ENCODE peak calls at places on chromosomes 7 and 10, in nine cellular contexts. K is HCEC 1CT; F is stimulated activated CD4-positive, alpha-beta T cell treated with anti-CD3 and anti-CD28 coated beads, Interleukin-12 subunit alpha, Interleukin-12 subunit beta, amount 100 ng/mL, for 48 hours; M is posterior cingulate gyrus; Z is NCI-H345; C is chondrocyte; Y is AG10803; T is GM10248; X is mesothelial cell of epicardium. B is an unnamed sample.

GRCh38 chr10:122120008-122120744 is 131.2 kb downstream of the TACC2 start:
- DNase-seq in Z (no peak), M (no peak), T (no peak), C (no peak), K (no peak), F (no peak), Y (no peak), X (no peak), B (peak; percentile 32)

GRCh38 chr7:16786257-16786656 is 18.5 kb downstream of the AGR2 start:
- DNase-seq in K (no peak), X (no peak), M (no peak), C (no peak), F (no peak), Y (no peak), Z (no peak), T (no peak), B (no peak)

GRCh38 chr7:44608916-44609648 is 2.7 kb downstream of the OGDH start:
- DNase-seq in Z (no peak), C (no peak), K (peak; percentile 11), M (no peak), T (no peak), X (no peak), F (no peak), Y (peak; percentile 91), B (no peak)

GRCh38 chr7:48637382-48637781 is 287.0 kb upstream of the CDC14C start:
- DNase-seq in Y (no peak), F (no peak), X (no peak), C (no peak), T (no peak), K (peak; percentile 22), Z (peak; percentile 87), M (no peak), B (no peak)

GRCh38 chr7:79180533-79180932 is 272.9 kb downstream of the MAGI2 start:
- DNase-seq in X (no peak), C (no peak), K (no peak), M (no peak), Y (no peak), Z (no peak), T (no peak), F (no peak), B (no peak)

GRCh38 chr7:40843338-40844026 is 708.7 kb downstream of the SUGCT start:
- DNase-seq in Z (no peak), F (no peak), X (no peak), Y (peak; percentile 34), K (no peak), C (no peak), T (no peak), M (no peak), B (no peak)

GRCh38 chr10:122374859-122375721 is 582 bp downstream of the PLEKHA1 start:
- DNase-seq in X (peak; percentile 48), F (peak; percentile 47), Y (peak; percentile 43), Z (peak; percentile 49), K (peak; percentile 53), T (peak; percentile 67), C (no peak), M (peak; percentile 29), B (peak; percentile 60)

GRCh38 chr7:2734761-2735571 is 47.0 kb downstream of the AMZ1 start:
- DNase-seq in F (no peak), Y (no peak), C (peak; percentile 87), Z (no peak), K (no peak), X (no peak), M (no peak), T (no peak), B (peak; percentile 56)

GRCh38 chr10:63522129-63522687 is 1.0 kb downstream of the REEP3 start:
- DNase-seq in X (no peak), T (peak; percentile 27), F (no peak), Z (peak; percentile 36), C (no peak), Y (no peak), K (peak; percentile 26), M (no peak), B (no peak)

GRCh38 chr10:91983403-91983802 is 59.8 kb downstream of the BTAF1 start:
- DNase-seq in X (no peak), T (no peak), Z (no peak), F (no peak), K (no peak), M (no peak), C (no peak), Y (no peak), B (no peak)

GRCh38 chr7:44376429-44377133 is 51.2 kb upstream of the CAMK2B start:
- DNase-seq in T (no peak), X (no peak), C (no peak), K (no peak), Z (no peak), F (no peak), M (no peak), Y (no peak), B (no peak)

B was measured in upper lobe of left lung.